ENCODE peak calls at places on chromosome 10, in five cellular contexts. R is mucosa of descending colon, T is NB4, W is endodermal cell, Q is epithelial cell of esophagus. V is an unnamed sample.

GRCh38 chr10:13115832-13116793 is 16.1 kb downstream of the OPTN start:
- DNase-seq in T (no peak), Q (no peak), W (no peak), R (peak), V (no peak)

GRCh38 chr10:93917064-93917391 is 23.2 kb downstream of the SLC35G1 start:
- DNase-seq in W (peak), Q (no peak), T (no peak), R (peak), V (no peak)

GRCh38 chr10:118571123-118571522 is 24.3 kb downstream of the PRLHR start:
- DNase-seq in R (no peak), Q (no peak), W (no peak), T (no peak), V (no peak)

GRCh38 chr10:62244785-62245595 is 23.7 kb downstream of the RTKN2 start:
- DNase-seq in R (peak), Q (peak), W (no peak), T (peak), V (no peak)

GRCh38 chr10:50846753-50847152 is 38.7 kb downstream of the A1CF start:
- DNase-seq in T (no peak), R (no peak), Q (peak), W (no peak), V (no peak)

GRCh38 chr10:69955897-69956832 is 96.5 kb upstream of the MACROH2A2 start:
- DNase-seq in W (peak), R (no peak), Q (peak), T (no peak), V (no peak)

GRCh38 chr10:72133517-72133916 is 45.2 kb upstream of the SPOCK2 start:
- DNase-seq in Q (no peak), T (peak), R (no peak), W (no peak), V (peak)

GRCh38 chr10:114519306-114519669 is 115.0 kb upstream of the AFAP1L2 start:
- DNase-seq in W (no peak), T (no peak), Q (peak), R (peak), V (no peak)

GRCh38 chr10:35607475-35608316 is 2.6 kb downstream of the GJD4 start:
- DNase-seq in Q (peak), W (no peak), T (no peak), R (no peak), V (no peak)

GRCh38 chr10:100774876-100775275 is 29.5 kb downstream of the PAX2 start:
- DNase-seq in R (no peak), Q (no peak), W (no peak), T (no peak), V (no peak)

GRCh38 chr10:100775346-100775745 is 30.0 kb downstream of the PAX2 start:
- DNase-seq in W (no peak), T (no peak), Q (no peak), R (no peak), V (no peak)

GRCh38 chr10:100775866-100776265 is 30.5 kb downstream of the PAX2 start:
- DNase-seq in T (no peak), R (no peak), Q (no peak), W (no peak), V (no peak)

GRCh38 chr10:100774223-100774622 is 28.8 kb downstream of the PAX2 start:
- DNase-seq in W (no peak), Q (no peak), R (no peak), T (no peak), V (no peak)

GRCh38 chr10:100776671-100777070 is 31.3 kb downstream of the PAX2 start:
- DNase-seq in W (no peak), R (no peak), T (no peak), Q (no peak), V (no peak)
- H3K4me3 ChIP-seq in W (no peak), R (no peak), T (no peak), Q (no peak), V (no peak)

GRCh38 chr10:74991435-74991834 is 120.0 kb upstream of the SAMD8 start:
- DNase-seq in R (no peak), W (no peak), Q (peak), T (peak), V (no peak)
- TF ChIP-seq CTCF in R (peak), W (peak), Q (peak), T (peak), V (no peak)

GRCh38 chr10:3668276-3668960 is 116.6 kb downstream of the KLF6 start:
- DNase-seq in W (peak), Q (peak), T (peak), R (peak), V (peak)
- H3K4me3 ChIP-seq in W (no peak), Q (peak), T (no peak), R (no peak), V (no peak)

GRCh38 chr10:43111921-43112607 is 26.2 kb upstream of the CSGALNACT2 start:
- DNase-seq in W (no peak), T (no peak), Q (no peak), R (no peak), V (no peak)

GRCh38 chr10:43112608-43112961 is 25.7 kb upstream of the CSGALNACT2 start:
- DNase-seq in Q (no peak), T (no peak), W (no peak), R (no peak), V (no peak)

GRCh38 chr10:43114031-43114742 is 24.1 kb upstream of the CSGALNACT2 start:
- DNase-seq in T (no peak), R (no peak), Q (no peak), W (no peak), V (no peak)

GRCh38 chr10:43114743-43115611 is 23.3 kb upstream of the CSGALNACT2 start:
- DNase-seq in T (no peak), R (no peak), Q (no peak), W (no peak), V (no peak)

DNA sequence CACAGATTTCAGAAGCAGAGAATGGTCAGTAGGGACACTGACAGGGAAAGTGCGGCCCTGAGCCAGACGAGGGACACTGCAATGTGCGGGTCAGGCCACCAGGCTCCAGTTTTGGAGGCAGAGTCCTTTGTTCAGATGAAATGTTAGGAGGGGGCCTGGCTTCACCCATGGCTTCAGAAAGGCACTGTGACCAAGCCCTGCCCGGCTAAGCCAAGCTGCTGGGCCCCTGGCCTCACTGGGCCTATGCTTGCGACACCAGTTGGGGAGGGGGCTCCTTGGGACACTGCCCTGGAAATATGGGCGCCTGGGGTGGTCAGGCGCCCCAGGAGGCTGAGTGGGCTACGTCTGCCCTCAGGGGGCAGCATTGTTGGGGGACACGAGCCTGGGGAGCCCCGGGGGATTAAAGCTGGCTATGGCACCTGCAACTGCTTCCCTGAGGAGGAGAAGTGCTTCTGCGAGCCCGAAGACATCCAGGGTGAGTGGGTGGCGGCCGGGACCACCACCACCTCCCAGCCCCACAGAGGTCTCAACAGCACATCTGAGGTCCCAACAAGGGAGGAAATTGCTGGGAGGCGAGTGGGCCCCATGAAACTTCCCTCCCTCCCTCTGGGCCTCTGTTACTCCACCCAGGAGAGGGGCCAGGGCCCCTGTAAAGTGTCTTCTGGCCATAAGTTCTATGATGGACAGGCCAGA is 24.9 kb upstream of the CSGALNACT2 start:
- DNase-seq in Q (no peak), R (no peak), W (no peak), T (no peak), V (no peak)
- TF ChIP-seq CTCF in Q (no peak), R (no peak), W (peak), T (no peak), V (no peak)

GRCh38 chr10:95742529-95742884 is 13.5 kb upstream of the ENTPD1 start:
- DNase-seq in R (peak), W (no peak), T (no peak), Q (no peak), V (no peak)

GRCh38 chr10:95748349-95748748 is 7.6 kb upstream of the ENTPD1 start:
- DNase-seq in R (no peak), W (no peak), T (no peak), Q (no peak), V (no peak)

GRCh38 chr10:95741807-95742528 is 14.0 kb upstream of the ENTPD1 start:
- DNase-seq in R (no peak), T (no peak), W (peak), Q (no peak), V (no peak)

GRCh38 chr10:95742962-95743535 is 12.9 kb upstream of the ENTPD1 start:
- DNase-seq in W (no peak), T (no peak), R (no peak), Q (no peak), V (no peak)

GRCh38 chr10:95745487-95745886 is 10.5 kb upstream of the ENTPD1 start:
- DNase-seq in Q (no peak), W (no peak), T (peak), R (no peak), V (no peak)
- H3K4me3 ChIP-seq in Q (no peak), W (no peak), T (no peak), R (no peak), V (no peak)

DNA sequence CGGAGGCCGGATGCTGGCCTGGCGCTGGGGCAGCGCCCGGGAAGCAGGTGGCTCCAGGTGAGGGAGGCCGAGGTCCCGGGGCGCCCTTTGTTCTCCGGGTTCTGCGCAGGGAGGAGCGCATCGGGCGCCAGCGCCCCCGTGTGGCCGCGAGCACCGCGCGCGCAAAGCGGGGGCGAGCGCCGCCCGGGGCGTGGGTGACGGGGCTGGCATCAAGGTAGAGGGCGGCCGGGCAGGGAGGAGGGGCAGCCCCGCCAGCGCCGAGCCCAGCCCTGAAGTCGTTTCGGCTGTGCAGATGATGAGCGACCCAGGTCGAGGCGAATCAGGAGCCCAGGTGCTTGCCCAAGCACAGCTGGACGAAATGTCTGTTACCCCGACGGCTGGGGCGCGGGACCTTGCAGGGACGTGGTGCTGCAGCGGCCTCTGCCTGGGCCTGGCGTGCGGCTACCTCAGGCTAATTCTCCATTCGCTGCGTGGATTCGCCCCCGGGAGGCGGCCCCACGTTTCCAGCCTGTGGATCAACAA is 10.5 kb upstream of the FGFR2 start:
- DNase-seq in Q (peak), R (peak), T (peak), W (peak), V (no peak)
- TF ChIP-seq CTCF in Q (peak), R (peak), T (peak), W (peak), V (peak)

GRCh38 chr10:132940791-132941465 is 1.4 kb downstream of the CFAP46 start:
- DNase-seq in W (no peak), T (no peak), R (no peak), Q (no peak), V (no peak)
- H3K4me3 ChIP-seq in W (peak), T (no peak), R (no peak), Q (no peak), V (no peak)

V was measured in AG04449.